ENCODE peak calls at places on chromosomes 13 and 19, in six cellular contexts. A is B cell, I is breast epithelium, W is neural crest cell, T is Peyer's patch, R is WTC11. S is an unnamed sample.

GRCh38 chr19:5340637-5341447 is at the start of gene PTPRS:
- DNase-seq in T (peak), W (peak), R (peak), I (peak), A (peak), S (peak)

GRCh38 chr13:46181799-46182490 is at the start of gene LCP1:
- DNase-seq in A (peak), W (no peak), R (no peak), T (peak), I (no peak), S (peak)

GRCh38 chr13:73958657-73959397 is 175.4 kb downstream of the KLF12 start:
- DNase-seq in T (no peak), R (no peak), W (no peak), A (no peak), I (no peak), S (no peak)

GRCh38 chr13:51849145-51850101 is 4.4 kb upstream of the TMEM272 start:
- DNase-seq in T (no peak), W (peak), R (peak), I (no peak), A (peak), S (peak)

GRCh38 chr19:12838182-12838890 is at the start of gene MAST1:
- DNase-seq in A (peak), W (peak), R (peak), T (peak), I (no peak), S (peak)

GRCh38 chr19:49056101-49056901 is 1.2 kb downstream of the CGB7 start:
- DNase-seq in I (no peak), T (peak), W (peak), A (peak), R (peak), S (peak)

GRCh38 chr19:1112254-1113208 is 8.7 kb downstream of the GPX4 start:
- DNase-seq in W (no peak), I (peak), T (peak), R (peak), A (no peak), S (no peak)

GRCh38 chr13:27194895-27195764 is 23.5 kb upstream of the USP12 start:
- DNase-seq in I (no peak), W (no peak), A (no peak), T (no peak), R (no peak), S (no peak)

GRCh38 chr19:33227242-33227650 is 1.6 kb upstream of the SLC7A10 start:
- DNase-seq in I (no peak), W (no peak), R (no peak), A (no peak), T (no peak), S (no peak)

GRCh38 chr19:32692727-32693061 is 1.1 kb downstream of the NUDT19 start:
- DNase-seq in I (no peak), R (no peak), W (no peak), A (no peak), T (no peak), S (no peak)

GRCh38 chr13:49366841-49367240 is 77.0 kb downstream of the CAB39L start:
- DNase-seq in A (no peak), I (no peak), T (no peak), W (no peak), R (no peak), S (no peak)

GRCh38 chr13:74103196-74103595 is 31.0 kb downstream of the KLF12 start:
- DNase-seq in W (no peak), R (no peak), A (no peak), T (no peak), I (no peak), S (no peak)

GRCh38 chr19:17629760-17630159 is 58.4 kb downstream of the UNC13A start:
- DNase-seq in W (no peak), R (no peak), T (no peak), I (no peak), A (no peak), S (no peak)

GRCh38 chr19:35787227-35787799 is 11.9 kb downstream of the ARHGAP33 start:
- DNase-seq in R (no peak), I (no peak), W (no peak), A (peak), T (no peak), S (no peak)

GRCh38 chr13:48477191-48477855 is 55.6 kb downstream of the RCBTB2 start:
- DNase-seq in I (no peak), T (no peak), R (no peak), W (no peak), A (no peak), S (no peak)

GRCh38 chr19:48997972-48998371 is 4.3 kb downstream of the RUVBL2 start:
- DNase-seq in W (peak), A (no peak), I (no peak), R (peak), T (peak), S (no peak)

GRCh38 chr13:42076309-42076713 is 27.9 kb downstream of the DGKH start:
- DNase-seq in W (no peak), I (no peak), T (no peak), A (no peak), R (no peak), S (no peak)

GRCh38 chr13:79810671-79811070 is 329.7 kb downstream of the NDFIP2 start:
- DNase-seq in R (no peak), A (no peak), I (no peak), W (no peak), T (no peak), S (no peak)

GRCh38 chr19:8635422-8635821 is 5.0 kb downstream of the NFILZ start:
- DNase-seq in I (no peak), R (no peak), A (no peak), T (no peak), W (no peak), S (no peak)

GRCh38 chr19:39307822-39308530 is 11.8 kb downstream of the IFNL1 start:
- DNase-seq in I (no peak), T (no peak), R (peak), W (no peak), A (no peak), S (peak)

GRCh38 chr19:46571495-46571894 is 29.6 kb upstream of the CALM3 start:
- DNase-seq in W (peak), A (no peak), R (peak), I (no peak), T (no peak), S (no peak)

GRCh38 chr13:83232626-83233025 is 649.6 kb downstream of the SLITRK1 start:
- DNase-seq in W (no peak), T (no peak), A (no peak), I (no peak), R (no peak), S (no peak)

GRCh38 chr13:83950284-83950683 is 68.0 kb upstream of the SLITRK1 start:
- DNase-seq in T (no peak), W (no peak), R (no peak), A (no peak), I (no peak), S (no peak)

GRCh38 chr13:94268661-94269060 is 210.8 kb downstream of the DCT start:
- DNase-seq in A (no peak), R (no peak), W (no peak), T (no peak), I (no peak), S (no peak)

GRCh38 chr13:40116008-40116407 is 460.5 kb downstream of the COG6 start:
- DNase-seq in I (no peak), T (peak), W (no peak), A (no peak), R (no peak), S (peak)

GRCh38 chr13:93227280-93227905 is 786 bp downstream of the GPC6 start:
- DNase-seq in I (no peak), W (no peak), R (peak), A (no peak), T (no peak), S (no peak)

GRCh38 chr19:38023245-38023644 is 116.2 kb downstream of the SIPA1L3 start:
- DNase-seq in W (no peak), T (no peak), A (no peak), I (no peak), R (no peak), S (no peak)

GRCh38 chr13:22103046-22103445 is 432.2 kb downstream of the FGF9 start:
- DNase-seq in T (no peak), A (no peak), R (peak), W (no peak), I (no peak), S (no peak)

GRCh38 chr19:3963458-3964255 is 7.2 kb downstream of the DAPK3 start:
- DNase-seq in T (no peak), A (no peak), W (no peak), R (no peak), I (no peak), S (no peak)

GRCh38 chr13:20387006-20387405 is 138.7 kb downstream of the CRYL1 start:
- DNase-seq in R (no peak), T (no peak), I (no peak), A (no peak), W (no peak), S (no peak)

GRCh38 chr19:4795400-4795799 is 3.9 kb downstream of the FEM1A start:
- DNase-seq in R (no peak), A (no peak), I (no peak), T (no peak), W (no peak), S (no peak)

GRCh38 chr19:50838239-50838638 is 4.9 kb upstream of the KLK15 start:
- DNase-seq in T (no peak), A (no peak), R (no peak), I (no peak), W (no peak), S (peak)

DNA sequence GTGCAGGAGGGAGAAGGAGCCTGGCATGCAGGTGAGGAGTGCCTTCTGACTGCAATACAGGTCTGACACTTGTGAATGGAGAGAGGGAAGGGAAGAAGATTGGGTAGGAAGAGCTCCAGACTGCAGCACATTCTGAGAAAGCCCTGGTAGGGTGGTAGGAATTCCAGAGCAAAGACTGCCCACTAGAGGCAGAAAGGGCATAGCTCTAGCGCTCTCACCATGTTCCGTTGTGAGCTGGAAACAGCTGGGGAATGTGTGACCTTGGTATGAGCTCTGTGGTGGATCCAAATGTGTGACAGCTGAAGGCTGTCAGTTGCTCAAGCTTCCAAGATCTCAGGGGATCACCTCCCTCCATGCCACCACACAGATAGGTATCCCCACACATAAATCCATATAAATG is 2.9 kb upstream of the MTUS2 start:
- DNase-seq in I (no peak), T (no peak), W (no peak), R (peak), A (no peak), S (no peak)
- TF ChIP-seq CTCF in I (no peak), T (no peak), W (peak), R (no peak), A (no peak), S (no peak)

GRCh38 chr13:67367385-67367784 is 137.2 kb upstream of the PCDH9 start:
- DNase-seq in R (no peak), A (no peak), I (no peak), W (no peak), T (no peak), S (no peak)

GRCh38 chr13:67369895-67370660 is 139.9 kb upstream of the PCDH9 start:
- DNase-seq in R (no peak), A (no peak), I (no peak), T (no peak), W (no peak), S (no peak)

DNA sequence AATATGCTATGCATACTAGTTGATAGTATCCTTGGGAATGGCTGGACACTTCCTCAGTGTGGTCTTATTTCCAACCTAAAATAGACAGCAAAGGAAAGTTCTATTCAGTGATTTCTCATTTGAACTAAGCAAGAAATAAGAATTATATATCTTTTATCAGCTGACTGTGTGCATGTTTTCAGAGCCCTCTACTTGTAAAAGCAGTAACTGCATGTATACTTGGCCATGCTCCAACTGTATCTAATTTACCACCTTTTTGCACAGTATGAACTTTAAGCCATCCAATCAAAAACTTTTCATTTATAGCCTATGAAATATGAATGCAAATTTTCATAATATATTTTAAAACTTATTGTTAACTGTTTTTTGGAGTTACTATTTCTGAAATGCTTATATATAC is 136.4 kb upstream of the PCDH9 start:
- DNase-seq in A (no peak), T (no peak), W (no peak), R (no peak), I (no peak), S (no peak)
- TF ChIP-seq CTCF in A (no peak), T (no peak), W (peak), R (no peak), I (no peak), S (no peak)

DNA sequence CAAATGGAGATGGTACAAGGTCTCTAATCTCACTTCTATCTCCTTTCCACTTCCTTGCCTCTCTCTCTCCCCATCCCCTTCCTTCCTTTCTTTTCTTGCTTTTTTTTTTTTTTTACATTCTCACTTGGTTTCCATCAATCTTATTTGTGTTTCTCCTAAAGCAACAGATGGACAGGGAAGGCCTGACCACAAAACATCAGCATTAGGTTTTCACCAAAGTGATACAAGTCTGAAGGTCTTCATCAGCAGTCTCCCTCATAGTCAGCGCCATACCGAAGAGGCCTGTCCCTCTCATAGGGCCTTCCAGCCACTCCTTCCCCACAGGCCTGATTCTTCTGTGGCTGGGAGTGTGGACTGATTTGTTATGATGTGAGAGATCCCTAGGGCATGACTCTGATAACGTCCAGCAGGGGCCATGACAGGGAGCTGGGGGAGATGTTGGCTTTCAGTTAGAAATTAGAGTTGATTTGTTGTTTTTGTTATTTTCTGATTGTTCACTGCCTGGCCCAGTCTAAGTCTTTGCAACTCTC is 158.7 kb downstream of the SLC7A1 start:
- DNase-seq in I (no peak), R (no peak), W (no peak), A (no peak), T (no peak), S (no peak)
- TF ChIP-seq CTCF in I (no peak), R (no peak), W (no peak), A (no peak), T (no peak), S (no peak)

GRCh38 chr19:47826800-47827199 is 5.1 kb downstream of the CRX start:
- DNase-seq in W (no peak), T (no peak), R (no peak), I (no peak), A (no peak), S (no peak)
- TF ChIP-seq CTCF in W (no peak), T (no peak), R (no peak), I (no peak), A (no peak), S (no peak)

S was measured in GM13977.